ENCODE peak calls at places on chromosomes 6 and 20, in five cellular contexts. M is pancreas, P is GM12864, W is iPS-NIHi11, S is HEK293T. I is an unnamed sample.

GRCh38 chr6:157967486-157967885 is 14.2 kb upstream of the SYNJ2 start:
- DNase-seq in W (no peak), P (no peak), M (no peak), S (no peak), I (no peak)

GRCh38 chr6:122400121-122400450 is 634 bp downstream of the HSF2 start:
- DNase-seq in W (no peak), P (no peak), M (no peak), S (peak; percentile 22), I (no peak)

GRCh38 chr6:131950767-131951575 is at the start of gene CCN2:
- DNase-seq in W (peak; percentile 90), P (no peak), S (peak; percentile 75), M (peak; percentile 84), I (no peak)

GRCh38 chr20:33541074-33541473 is 51.2 kb downstream of the CBFA2T2 start:
- DNase-seq in M (no peak), W (no peak), S (no peak), P (no peak), I (no peak)

GRCh38 chr6:54254886-54255285 is 53.4 kb upstream of the TINAG start:
- DNase-seq in P (no peak), S (no peak), M (no peak), W (no peak), I (no peak)

GRCh38 chr6:30192076-30192475 is 21.1 kb downstream of the TRIM26 start:
- DNase-seq in W (no peak), P (no peak), S (no peak), M (no peak), I (no peak)

GRCh38 chr20:49028684-49029083 is 17.4 kb upstream of the CSE1L start:
- DNase-seq in M (no peak), S (peak; percentile 27), P (no peak), W (peak; percentile 38), I (peak; percentile 58)

GRCh38 chr20:47501483-47502270 is at the start of gene NCOA3:
- DNase-seq in W (peak; percentile 99), S (peak; percentile 95), P (peak; percentile 82), M (peak; percentile 96), I (peak; percentile 89)

GRCh38 chr20:38880952-38881735 is 45.1 kb upstream of the FAM83D start:
- DNase-seq in M (peak; percentile 39), S (no peak), W (no peak), P (no peak), I (no peak)

GRCh38 chr6:163263196-163263595 is 151.3 kb upstream of the QKI start:
- DNase-seq in P (no peak), S (no peak), M (no peak), W (no peak), I (no peak)

GRCh38 chr6:2507016-2507415 is 243.7 kb downstream of the MYLK4 start:
- DNase-seq in S (no peak), M (no peak), W (no peak), P (no peak), I (no peak)

GRCh38 chr6:160424256-160424655 is 76.1 kb downstream of the SLC22A3 start:
- DNase-seq in P (no peak), W (no peak), S (no peak), M (no peak), I (no peak)

GRCh38 chr6:28368522-28368921 is 18.8 kb downstream of the ZKSCAN3 start:
- DNase-seq in M (no peak), S (no peak), W (no peak), P (peak; percentile 57), I (no peak)

GRCh38 chr6:9422138-9422537 is 986.8 kb upstream of the SLC35B3 start:
- DNase-seq in W (no peak), S (no peak), M (no peak), P (no peak), I (no peak)

GRCh38 chr20:63273635-63274380 is 1.2 kb downstream of the ARFGAP1 start:
- DNase-seq in P (no peak), S (no peak), W (no peak), M (no peak), I (no peak)

I was measured in Kasumi-1.